ENCODE peak calls at places on chromosomes 2 and 18, in four cellular contexts. N is K562, X is H1, L is HepG2. C is an unnamed sample.

GRCh38 chr2:238793351-238793750 is 54.5 kb upstream of the TWIST2 start:
- DNase-seq in N (no peak), X (no peak), L (no peak), C (no peak)

GRCh38 chr2:239307921-239308620 is 92.7 kb downstream of the HDAC4 start:
- DNase-seq in N (no peak), X (no peak), L (no peak), C (no peak)

GRCh38 chr2:158501301-158501700 is 44.5 kb downstream of the PKP4 start:
- DNase-seq in N (no peak), X (no peak), L (no peak), C (no peak)

GRCh38 chr2:223647258-223647952 is 45.2 kb upstream of the SCG2 start:
- DNase-seq in N (no peak), X (no peak), L (no peak), C (no peak)

GRCh38 chr18:9103488-9103887 is 989 bp downstream of the NDUFV2 start:
- DNase-seq in N (no peak), X (no peak), L (no peak), C (no peak)

GRCh38 chr18:55346961-55347740 is 240.8 kb downstream of the TCF4 start:
- DNase-seq in N (no peak), X (no peak), L (no peak), C (no peak)

GRCh38 chr2:1990724-1991123 is 246.4 kb upstream of the PXDN start:
- DNase-seq in N (no peak), X (no peak), L (no peak), C (no peak)

GRCh38 chr18:21997207-21998143 is 171.9 kb upstream of the GATA6 start:
- DNase-seq in N (peak), X (no peak), L (peak), C (peak)

GRCh38 chr2:233063269-233063975 is 3.3 kb downstream of the INPP5D start:
- DNase-seq in N (peak), X (no peak), L (peak), C (no peak)

GRCh38 chr2:153487482-153487881 is 8.9 kb upstream of the RPRM start:
- DNase-seq in N (no peak), X (no peak), L (no peak), C (no peak)

GRCh38 chr2:171260471-171261424 is 100.1 kb upstream of the TLK1 start:
- DNase-seq in N (no peak), X (peak), L (peak), C (no peak)

GRCh38 chr2:131056204-131056975 is 36.9 kb downstream of the FAM168B start:
- DNase-seq in N (no peak), X (no peak), L (no peak), C (no peak)

GRCh38 chr2:208406474-208407451 is at the start of gene PTH2R:
- DNase-seq in N (peak), X (peak), L (no peak), C (no peak)

GRCh38 chr2:65686928-65687521 is 254.6 kb upstream of the SPRED2 start:
- DNase-seq in N (no peak), X (no peak), L (no peak), C (no peak)

GRCh38 chr2:224722777-224723176 is 6.6 kb upstream of the CCDC195 start:
- DNase-seq in N (no peak), X (no peak), L (no peak), C (no peak)

GRCh38 chr2:45102579-45103117 is 93.4 kb upstream of the SIX2 start:
- DNase-seq in N (no peak), X (no peak), L (no peak), C (no peak)

GRCh38 chr18:80107396-80107795 is 1.7 kb upstream of the ADNP2 start:
- DNase-seq in N (no peak), X (no peak), L (no peak), C (no peak)

GRCh38 chr18:9474103-9474982 is 970 bp upstream of the RALBP1 start:
- DNase-seq in N (no peak), X (no peak), L (peak), C (no peak)

GRCh38 chr2:43218550-43219382 is 7.6 kb downstream of the ZFP36L2 start:
- DNase-seq in N (peak), X (no peak), L (peak), C (peak)

GRCh38 chr2:240368746-240369724 is 66.4 kb upstream of the GPC1 start:
- DNase-seq in N (no peak), X (no peak), L (no peak), C (no peak)

GRCh38 chr2:83565231-83566025 is 893.7 kb downstream of the SUCLG1 start:
- DNase-seq in N (no peak), X (no peak), L (no peak), C (no peak)

GRCh38 chr2:124267821-124268220 is 242.7 kb downstream of the CNTNAP5 start:
- DNase-seq in N (no peak), X (no peak), L (no peak), C (no peak)

GRCh38 chr18:58671941-58672565 is 788 bp downstream of the MALT1 start:
- DNase-seq in N (no peak), X (no peak), L (no peak), C (no peak)

GRCh38 chr2:14633451-14634211 is 1.1 kb downstream of the LRATD1 start:
- DNase-seq in N (no peak), X (no peak), L (no peak), C (no peak)

GRCh38 chr2:74535440-74535965 is 5.8 kb downstream of the HTRA2 start:
- DNase-seq in N (no peak), X (no peak), L (no peak), C (no peak)

GRCh38 chr2:212926948-212927347 is 224.5 kb downstream of the IKZF2 start:
- DNase-seq in N (no peak), X (no peak), L (no peak), C (no peak)

GRCh38 chr2:234694244-234695013 is 197.5 kb upstream of the ARL4C start:
- DNase-seq in N (no peak), X (no peak), L (peak), C (no peak)

GRCh38 chr18:3248670-3249359 is 1.2 kb downstream of the MYL12A start:
- DNase-seq in N (no peak), X (no peak), L (peak), C (peak)

GRCh38 chr18:62852851-62853250 is 137.5 kb downstream of the PHLPP1 start:
- DNase-seq in N (no peak), X (no peak), L (no peak), C (no peak)

GRCh38 chr2:148687543-148687942 is 43.0 kb downstream of the EPC2 start:
- DNase-seq in N (no peak), X (no peak), L (no peak), C (no peak)

GRCh38 chr18:60130289-60130688 is 230.5 kb downstream of the PMAIP1 start:
- DNase-seq in N (peak), X (no peak), L (no peak), C (no peak)

GRCh38 chr2:238851751-238852150 is 3.9 kb downstream of the TWIST2 start:
- DNase-seq in N (no peak), X (no peak), L (no peak), C (no peak)

GRCh38 chr18:38940863-38941531 is 1375.4 kb upstream of the CELF4 start:
- DNase-seq in N (peak), X (no peak), L (peak), C (peak)

GRCh38 chr2:98188351-98189046 is 101.5 kb downstream of the VWA3B start:
- DNase-seq in N (no peak), X (no peak), L (peak), C (no peak)

GRCh38 chr18:76604642-76605240 is 109.7 kb upstream of the ZNF516 start:
- DNase-seq in N (no peak), X (no peak), L (no peak), C (no peak)

GRCh38 chr2:95278051-95278471 is 3.8 kb downstream of the PROM2 start:
- DNase-seq in N (peak), X (no peak), L (no peak), C (no peak)

DNA sequence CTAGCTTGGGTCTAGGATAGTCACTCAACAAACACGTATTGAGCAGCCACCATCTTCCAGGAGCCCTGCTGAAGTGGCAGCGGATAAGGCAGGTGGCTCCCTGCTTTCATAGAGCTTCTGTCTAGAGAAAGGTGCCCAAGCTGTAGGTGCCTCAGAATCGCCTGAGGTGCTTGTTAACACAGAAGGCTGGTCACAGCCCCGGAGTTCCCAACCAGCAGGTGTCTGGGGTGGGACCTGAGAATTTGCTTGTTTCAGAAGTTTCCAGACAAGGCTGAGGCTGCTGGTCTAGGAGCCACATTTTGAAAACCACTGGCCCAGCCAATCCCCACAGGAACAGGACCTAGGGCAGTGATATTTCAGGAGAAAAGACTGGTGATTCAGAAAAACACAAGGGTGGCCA is 45.3 kb upstream of the SMAD7 start:
- DNase-seq in N (no peak), X (no peak), L (no peak), C (no peak)
- H3K27ac ChIP-seq in N (no peak), X (no peak), L (no peak), C (no peak)

GRCh38 chr2:71066856-71067255 is 1.6 kb upstream of the NAGK start:
- DNase-seq in N (no peak), X (no peak), L (no peak), C (no peak)
- TF ChIP-seq GABPA in N (no peak), X (no peak), L (no peak), C (no peak)

DNA sequence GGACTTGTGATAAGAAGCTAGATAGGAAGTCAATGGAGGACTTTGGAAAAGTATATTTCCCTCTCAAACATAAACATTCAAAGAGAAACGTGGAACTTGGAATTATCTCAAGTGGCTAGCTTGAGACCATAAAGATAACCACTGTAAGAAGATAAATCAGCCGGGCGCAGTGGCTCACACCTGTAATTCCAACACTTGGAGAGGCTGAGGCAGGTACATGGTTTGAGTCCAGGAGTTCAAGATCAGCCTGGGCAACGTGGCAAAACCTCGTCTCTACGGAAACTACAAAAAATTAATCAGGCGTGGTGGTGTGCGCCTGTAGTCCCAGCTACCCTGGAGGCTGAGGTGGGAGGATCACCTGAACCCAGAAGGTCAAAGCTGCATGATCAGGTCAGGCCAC is 405.9 kb upstream of the ACVR2A start:
- DNase-seq in N (no peak), X (no peak), L (no peak), C (no peak)
- H3K27ac ChIP-seq in N (no peak), X (no peak), L (no peak), C (no peak)

DNA sequence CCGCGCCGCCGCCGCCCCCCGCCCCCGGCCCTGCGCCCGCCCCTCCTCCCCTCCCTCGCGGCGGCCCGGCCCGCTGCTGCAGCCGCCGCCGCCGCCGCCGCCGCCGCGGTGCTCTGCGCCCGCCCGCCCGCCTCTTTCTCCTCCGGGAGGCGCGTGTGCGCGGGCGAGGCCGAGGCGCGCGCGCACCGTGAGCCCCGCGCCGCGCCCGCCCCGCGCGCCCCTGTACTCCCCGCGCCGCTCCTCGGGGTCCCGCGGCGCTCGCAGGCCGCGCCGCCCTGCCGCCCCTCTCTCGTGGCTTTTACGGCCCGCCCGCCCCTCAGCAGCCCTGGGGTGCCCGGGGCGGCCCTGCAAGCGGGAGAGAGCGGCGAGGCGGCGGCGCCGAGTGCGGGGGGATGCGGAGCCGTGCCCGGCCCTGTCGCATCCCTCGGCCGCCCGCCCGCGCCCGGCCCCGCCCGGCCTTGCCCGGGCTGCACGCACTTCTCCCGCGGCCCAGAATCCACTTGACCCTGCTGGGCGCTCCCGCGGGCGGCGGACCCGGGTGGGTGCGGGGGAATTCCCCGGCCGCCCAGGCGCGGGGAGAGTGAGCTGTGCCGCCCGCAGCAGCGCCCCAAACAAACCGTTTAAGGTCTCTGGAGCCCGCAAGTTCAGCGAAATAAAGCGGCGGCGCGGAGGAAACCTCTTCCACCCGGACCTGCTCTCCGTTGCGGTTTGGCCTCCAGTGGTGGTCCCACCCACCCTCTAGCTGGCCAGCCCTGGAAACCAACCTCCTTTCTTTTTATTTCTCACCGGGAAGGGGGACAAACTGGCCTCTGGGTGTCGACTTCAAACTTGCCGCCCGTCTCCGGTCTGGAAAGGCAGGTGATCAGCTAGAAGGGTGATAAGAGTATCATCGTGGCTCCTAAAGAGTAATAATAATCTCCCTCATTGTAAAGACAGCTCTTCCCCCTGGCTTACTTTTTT is 37.4 kb downstream of the AFF3 start:
- DNase-seq in N (peak), X (no peak), L (no peak), C (no peak)
- TF ChIP-seq GABPA in N (no peak), X (no peak), L (no peak), C (no peak)

DNA sequence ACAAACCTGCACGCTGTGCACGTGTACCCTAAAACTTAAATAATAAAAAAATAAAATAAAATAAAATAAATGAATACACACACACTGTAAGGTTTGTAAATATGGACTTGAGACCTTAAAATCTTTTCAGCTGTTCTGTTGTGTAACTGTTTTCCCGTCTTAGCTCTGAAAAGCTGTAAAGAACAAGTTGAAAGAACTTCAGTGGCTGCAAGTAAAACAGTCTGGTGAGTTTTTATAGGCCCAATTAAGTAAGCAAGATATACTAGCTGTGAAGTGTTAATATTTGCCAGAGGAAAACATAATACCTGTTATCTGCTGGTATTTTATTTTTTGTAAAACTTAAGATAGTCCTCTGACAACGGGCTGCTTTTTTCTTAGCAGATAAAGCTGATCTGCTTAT is 177.0 kb upstream of the NRP2 start:
- DNase-seq in N (no peak), X (no peak), L (no peak), C (no peak)
- H3K27ac ChIP-seq in N (no peak), X (no peak), L (no peak), C (no peak)